ENCODE peak calls at places on chromosomes 11 and 22, in eight cellular contexts. I, R, S, Z, K, E, H and J are unnamed samples.

GRCh38 chr22:23403720-23404688 is 176.1 kb downstream of the IGLL1 start:
- DNase-seq in R (no peak), K (no peak), Z (no peak), E (no peak), I (no peak), S (no peak), H (no peak), J (no peak)

GRCh38 chr11:110855246-110855645 is 143.0 kb upstream of the ARHGAP20 start:
- DNase-seq in R (no peak), Z (no peak), H (peak), I (no peak), S (no peak), E (no peak), K (peak), J (no peak)

GRCh38 chr11:29336727-29337212 is 680.1 kb downstream of the KCNA4 start:
- DNase-seq in E (no peak), K (peak), I (peak), R (no peak), H (no peak), S (no peak), Z (no peak), J (no peak)

GRCh38 chr22:44335903-44336803 is 23.4 kb upstream of the SHISAL1 start:
- DNase-seq in S (no peak), I (no peak), R (no peak), Z (no peak), H (no peak), E (no peak), K (no peak), J (no peak)

GRCh38 chr11:3169952-3170755 is 5.0 kb upstream of the OSBPL5 start:
- DNase-seq in S (no peak), I (no peak), K (no peak), E (no peak), H (no peak), R (no peak), Z (no peak), J (no peak)

GRCh38 chr11:2222479-2222878 is 47.9 kb downstream of the ASCL2 start:
- DNase-seq in Z (no peak), H (no peak), R (no peak), I (no peak), K (no peak), S (no peak), E (no peak), J (no peak)

GRCh38 chr11:96635655-96636054 is 245.8 kb downstream of the JRKL start:
- DNase-seq in S (no peak), K (no peak), Z (no peak), E (no peak), I (no peak), R (no peak), H (no peak), J (no peak)

GRCh38 chr11:72217856-72218745 is 1.5 kb downstream of the FOLR2 start:
- DNase-seq in K (no peak), S (no peak), I (no peak), E (no peak), H (no peak), R (no peak), Z (no peak), J (no peak)

GRCh38 chr22:24108073-24108472 is 73.2 kb upstream of the SUSD2 start:
- DNase-seq in R (no peak), H (no peak), I (no peak), K (no peak), S (no peak), Z (no peak), E (no peak), J (no peak)

GRCh38 chr22:43017525-43018290 is 2.8 kb upstream of the PACSIN2 start:
- DNase-seq in S (no peak), I (no peak), Z (no peak), R (no peak), K (no peak), H (no peak), E (peak), J (no peak)

GRCh38 chr11:818396-819128 is at the start of gene PNPLA2:
- DNase-seq in S (no peak), H (no peak), R (peak), E (peak), Z (no peak), I (peak), K (peak), J (no peak)

GRCh38 chr11:31872074-31872440 is 60.9 kb upstream of the PAX6 start:
- DNase-seq in K (no peak), H (no peak), R (no peak), Z (no peak), S (no peak), E (peak), I (no peak), J (no peak)

GRCh38 chr11:12792590-12792989 is 118.4 kb downstream of the TEAD1 start:
- DNase-seq in H (no peak), I (no peak), K (peak), E (no peak), S (no peak), R (no peak), Z (no peak), J (no peak)

GRCh38 chr11:18721576-18722292 is 4.3 kb downstream of the IGSF22 start:
- DNase-seq in E (peak), I (peak), Z (peak), H (no peak), R (peak), S (no peak), K (peak), J (peak)

GRCh38 chr11:56764976-56765375 is 16.5 kb upstream of the OR9G4 start:
- DNase-seq in E (no peak), S (no peak), H (no peak), R (no peak), I (no peak), Z (no peak), K (no peak), J (no peak)

GRCh38 chr11:57071829-57072228 is 83.1 kb downstream of the OR5AK2 start:
- DNase-seq in H (peak), E (no peak), R (no peak), S (no peak), Z (no peak), I (no peak), K (peak), J (no peak)

GRCh38 chr11:91624021-91624420 is 600.6 kb upstream of the FAT3 start:
- DNase-seq in K (no peak), R (no peak), H (no peak), S (no peak), I (no peak), Z (no peak), E (no peak), J (no peak)

GRCh38 chr22:17472886-17473285 is 90.4 kb upstream of the SLC25A18 start:
- DNase-seq in R (no peak), K (no peak), I (peak), S (no peak), E (no peak), H (no peak), Z (no peak), J (no peak)